ENCODE peak calls at places on chromosomes 13 and 19, in ten cellular contexts. M, Y, N, I, W, J, F, G, H and C are unnamed samples.

GRCh38 chr19:29771708-29772415 is 39.9 kb upstream of the CCNE1 start:
- DNase-seq in H (peak; percentile 5), I (peak; percentile 86), Y (no peak), M (peak; percentile 41), F (peak; percentile 85), G (peak; percentile 38), W (no peak), N (peak; percentile 27), J (peak; percentile 46), C (peak; percentile 35)

GRCh38 chr13:46472384-46472783 is 80.6 kb upstream of the LRCH1 start:
- DNase-seq in H (no peak), W (no peak), Y (no peak), G (no peak), M (no peak), N (no peak), I (no peak), J (no peak), F (no peak), C (no peak)

GRCh38 chr19:7176792-7177191 is 107.3 kb downstream of the ZNF557 start:
- DNase-seq in N (no peak), F (no peak), I (no peak), W (no peak), M (no peak), G (no peak), Y (no peak), H (no peak), J (no peak), C (no peak)

GRCh38 chr19:4638330-4638729 is 986 bp upstream of the TNFAIP8L1 start:
- DNase-seq in M (no peak), Y (peak; percentile 82), G (peak; percentile 70), H (no peak), F (no peak), I (no peak), J (no peak), N (no peak), W (no peak), C (no peak)

GRCh38 chr19:49807174-49807830 is 5.8 kb downstream of the FUZ start:
- DNase-seq in G (no peak), M (no peak), W (no peak), H (no peak), F (no peak), Y (no peak), J (no peak), N (no peak), I (no peak), C (no peak)

GRCh38 chr19:38387550-38388309 is at the start of gene GGN:
- DNase-seq in G (peak; percentile 75), Y (peak; percentile 88), H (peak; percentile 78), J (peak; percentile 87), M (peak; percentile 95), F (peak; percentile 72), W (peak; percentile 80), I (peak; percentile 100), N (peak; percentile 91), C (peak; percentile 94)

GRCh38 chr19:48506138-48506733 is 5.4 kb downstream of the LMTK3 start:
- DNase-seq in H (no peak), Y (no peak), M (no peak), N (peak; percentile 33), W (no peak), J (peak; percentile 50), F (peak; percentile 33), I (peak; percentile 85), G (no peak), C (no peak)

GRCh38 chr13:92187378-92187989 is 789.1 kb downstream of the GPC5 start:
- DNase-seq in H (peak; percentile 56), J (peak; percentile 46), I (peak; percentile 72), G (no peak), W (no peak), F (no peak), M (no peak), N (peak; percentile 46), Y (no peak), C (peak; percentile 25)

GRCh38 chr13:93789058-93789457 is 562.5 kb downstream of the GPC6 start:
- DNase-seq in H (no peak), J (peak; percentile 73), Y (no peak), N (no peak), G (no peak), F (no peak), W (no peak), I (no peak), M (no peak), C (no peak)

GRCh38 chr13:46575843-46576242 is 22.9 kb downstream of the LRCH1 start:
- DNase-seq in J (peak; percentile 53), W (no peak), H (no peak), G (no peak), F (peak; percentile 36), N (peak; percentile 97), Y (no peak), I (no peak), M (no peak), C (no peak)

GRCh38 chr19:38252935-38253691 is 3.1 kb downstream of the PPP1R14A start:
- DNase-seq in G (peak; percentile 69), H (no peak), I (no peak), Y (peak; percentile 57), W (peak; percentile 51), J (no peak), F (peak; percentile 32), N (no peak), M (no peak), C (no peak)

GRCh38 chr19:993831-994393 is 6.3 kb upstream of the GRIN3B start:
- DNase-seq in W (no peak), M (no peak), G (no peak), N (no peak), J (no peak), F (no peak), H (no peak), I (no peak), Y (no peak), C (no peak)

GRCh38 chr19:991932-992669 is 8.0 kb downstream of the WDR18 start:
- DNase-seq in N (no peak), Y (no peak), H (no peak), M (no peak), W (no peak), J (no peak), F (no peak), G (no peak), I (no peak), C (no peak)

GRCh38 chr19:993361-993830 is 6.8 kb upstream of the GRIN3B start:
- DNase-seq in N (no peak), Y (peak; percentile 55), W (no peak), F (no peak), H (no peak), J (no peak), I (no peak), M (no peak), G (no peak), C (no peak)

GRCh38 chr19:991174-991931 is 7.2 kb downstream of the WDR18 start:
- DNase-seq in I (peak; percentile 67), H (no peak), Y (peak; percentile 87), F (peak; percentile 76), J (peak; percentile 6), W (no peak), N (peak; percentile 22), M (no peak), G (no peak), C (no peak)

DNA sequence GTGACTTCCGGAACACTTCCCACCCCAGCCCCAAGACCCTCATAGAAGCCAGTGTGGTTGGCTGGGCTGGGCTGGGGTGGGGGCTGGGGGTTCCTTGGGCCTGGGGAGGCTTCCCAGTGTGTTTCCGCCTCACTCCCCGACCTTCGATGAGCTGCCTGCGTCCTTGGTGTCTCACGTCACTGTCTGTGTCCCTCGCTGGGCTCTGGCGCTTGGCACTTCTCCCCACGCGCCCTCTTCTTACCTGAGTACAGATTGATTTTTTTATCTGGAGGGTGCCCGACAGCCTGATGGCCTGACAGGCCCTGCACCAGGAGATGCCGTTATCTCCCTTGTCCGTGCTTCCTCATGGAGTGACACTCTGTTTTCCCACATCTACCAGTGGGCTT is 7.6 kb upstream of the GRIN3B start:
- DNase-seq in I (no peak), M (no peak), Y (no peak), W (no peak), F (peak; percentile 72), N (no peak), G (no peak), J (no peak), H (no peak), C (no peak)
- H3K36me3 ChIP-seq in I (no peaks in the 10 kb centered on the region), M (peaks cover 34% of the 10 kb centered on the region), Y (peaks cover 41% of the 10 kb centered on the region), W (peaks cover 69% of the 10 kb centered on the region), F (no peaks in the 10 kb centered on the region), N (peaks cover 22% of the 10 kb centered on the region), G (peaks cover 53% of the 10 kb centered on the region), J (no peaks in the 10 kb centered on the region), H (no peaks in the 10 kb centered on the region), C (peaks cover 24% of the 10 kb centered on the region)

DNA sequence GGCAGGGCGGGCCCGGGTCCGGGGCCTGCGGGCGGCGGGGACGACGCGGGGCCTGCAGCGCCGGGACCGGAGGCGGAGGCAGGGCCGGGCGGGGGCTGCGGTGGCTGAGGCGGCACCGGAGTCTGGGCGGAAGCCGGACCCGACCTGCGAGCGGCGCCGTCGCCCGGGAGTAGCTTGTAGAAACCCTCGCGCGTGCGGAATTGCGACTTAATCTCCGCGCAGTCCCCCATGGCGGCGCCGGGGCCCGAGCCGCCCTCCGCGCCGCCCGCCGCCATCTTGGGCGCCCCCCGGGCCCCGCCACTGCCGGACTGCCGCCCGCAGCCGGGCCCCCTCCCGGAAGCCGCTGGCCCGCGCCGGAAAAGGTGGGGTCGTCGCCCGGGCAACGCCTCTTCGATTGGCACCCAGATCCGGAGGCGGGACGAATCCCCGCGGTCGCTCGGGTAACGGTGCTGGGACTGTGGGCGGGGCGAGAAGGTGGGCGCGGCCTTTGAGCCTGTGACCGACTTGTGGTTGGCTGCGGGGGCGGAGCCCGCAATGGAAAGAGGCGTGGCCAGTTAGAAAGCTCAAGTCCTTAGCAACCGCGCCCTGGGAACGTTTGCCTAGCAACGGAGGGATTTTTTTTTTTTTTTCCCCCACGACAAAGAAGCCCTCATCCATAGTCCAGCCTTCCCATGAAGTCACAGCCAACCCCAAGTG is at the start of gene DMWD:
- DNase-seq in Y (peak; percentile 100), H (peak; percentile 100), M (peak; percentile 97), N (peak; percentile 95), I (peak; percentile 99), G (peak; percentile 100), W (peak; percentile 100), J (peak; percentile 96), F (peak; percentile 100), C (peak; percentile 100)
- H3K27ac ChIP-seq in Y (peak within 1 kb of the TSS; percentile 88), H (peak within 1 kb of the TSS; percentile 70), M (peak within 1 kb of the TSS; percentile 83), N (peak within 1 kb of the TSS; percentile 69), I (no peak within 1 kb of the TSS), G (peak within 1 kb of the TSS; percentile 74), W (peak within 1 kb of the TSS; percentile 75), J (no peak within 1 kb of the TSS), F (peak within 1 kb of the TSS; percentile 14), C (no peak within 1 kb of the TSS)

GRCh38 chr13:29532136-29532535 is 63.4 kb downstream of the SLC7A1 start:
- DNase-seq in M (no peak), N (peak; percentile 57), I (no peak), G (no peak), W (no peak), F (no peak), Y (no peak), J (no peak), H (no peak), C (no peak)
- H3K36me3 ChIP-seq in M (peaks cover 45% of the 10 kb centered on the region), N (peaks cover 9% of the 10 kb centered on the region), I (peaks cover 61% of the 10 kb centered on the region), G (peaks cover 37% of the 10 kb centered on the region), W (peaks cover 78% of the 10 kb centered on the region), F (no peaks in the 10 kb centered on the region), Y (no peaks in the 10 kb centered on the region), J (peaks cover 41% of the 10 kb centered on the region), H (no peaks in the 10 kb centered on the region), C (peaks cover 5% of the 10 kb centered on the region)

DNA sequence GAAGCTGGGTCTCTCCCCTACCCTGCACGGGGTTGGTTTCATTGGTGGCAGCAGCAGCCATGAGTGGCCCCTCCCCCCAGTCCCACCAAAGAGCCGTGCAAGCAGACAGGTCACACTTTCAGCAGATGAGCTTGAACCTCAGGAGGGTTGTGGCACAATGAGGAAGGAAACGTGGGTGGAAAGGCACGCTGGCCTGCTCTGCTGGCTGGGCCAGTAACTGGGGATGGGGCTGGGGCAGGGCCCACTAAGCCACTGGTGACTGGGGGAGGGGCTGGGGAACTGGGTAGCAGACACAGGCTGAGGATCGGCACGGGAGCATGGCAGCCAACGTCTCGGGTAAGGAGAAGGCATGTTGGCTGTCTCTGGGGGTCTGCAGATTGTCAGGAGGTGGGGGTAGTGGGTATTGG is at the start of gene P2RY11:
- DNase-seq in I (no peak), G (no peak), J (no peak), W (no peak), N (no peak), M (no peak), H (no peak), F (peak; percentile 50), Y (peak; percentile 56), C (no peak)
- H3K27ac ChIP-seq in I (peak within 1 kb of the TSS; percentile 83), G (no peak within 1 kb of the TSS), J (no peak within 1 kb of the TSS), W (no peak within 1 kb of the TSS), N (no peak within 1 kb of the TSS), M (no peak within 1 kb of the TSS), H (peak within 1 kb of the TSS; percentile 26), F (no peak within 1 kb of the TSS), Y (no peak within 1 kb of the TSS), C (no peak within 1 kb of the TSS)